ENCODE peak calls at places on chromosome 4, in seven cellular contexts. B is naive thymus-derived CD4-positive, alpha-beta T cell; H is H9; P is GM12878; M is sigmoid colon; Y is DND-41; Q is uterus. K is an unnamed sample.

GRCh38 chr4:15233626-15234025 is 194.2 kb upstream of the C1QTNF7 start:
- DNase-seq in B (peak), H (no peak), P (no peak), M (no peak), Y (peak), Q (no peak), K (no peak)

GRCh38 chr4:32349026-32349425 is 1628.9 kb downstream of the PCDH7 start:
- DNase-seq in B (no peak), H (no peak), P (no peak), M (no peak), Y (no peak), Q (no peak), K (no peak)

GRCh38 chr4:158856852-158857251 is 88.0 kb downstream of the FNIP2 start:
- DNase-seq in B (peak), H (no peak), P (no peak), M (no peak), Y (no peak), Q (no peak), K (no peak)

GRCh38 chr4:30429813-30430466 is 290.2 kb upstream of the PCDH7 start:
- DNase-seq in B (no peak), H (no peak), P (no peak), M (no peak), Y (no peak), Q (no peak), K (no peak)

GRCh38 chr4:75723117-75723801 is 1.1 kb upstream of the USO1 start:
- DNase-seq in B (no peak), H (no peak), P (no peak), M (no peak), Y (no peak), Q (no peak), K (no peak)

GRCh38 chr4:71268156-71268555 is 70.7 kb upstream of the SLC4A4 start:
- DNase-seq in B (no peak), H (no peak), P (no peak), M (no peak), Y (no peak), Q (no peak), K (no peak)

GRCh38 chr4:13367691-13368090 is 116.4 kb downstream of the RAB28 start:
- DNase-seq in B (no peak), H (no peak), P (no peak), M (no peak), Y (no peak), Q (no peak), K (no peak)

GRCh38 chr4:157014621-157015591 is 43.3 kb upstream of the PDGFC start:
- DNase-seq in B (no peak), H (peak), P (no peak), M (no peak), Y (no peak), Q (no peak), K (no peak)

GRCh38 chr4:1910643-1911042 is 39.5 kb downstream of the NSD2 start:
- DNase-seq in B (no peak), H (peak), P (no peak), M (no peak), Y (peak), Q (no peak), K (no peak)

GRCh38 chr4:107366016-107366415 is 329.9 kb upstream of the DKK2 start:
- DNase-seq in B (no peak), H (no peak), P (no peak), M (no peak), Y (no peak), Q (no peak), K (no peak)

GRCh38 chr4:138865765-138866164 is 149.8 kb upstream of the NOCT start:
- DNase-seq in B (no peak), H (no peak), P (no peak), M (no peak), Y (no peak), Q (no peak), K (no peak)

GRCh38 chr4:54281060-54281781 is 52.1 kb downstream of the PDGFRA start:
- DNase-seq in B (no peak), H (no peak), P (no peak), M (peak), Y (no peak), Q (peak), K (peak)

GRCh38 chr4:102505708-102506107 is 4.5 kb downstream of the NFKB1 start:
- DNase-seq in B (no peak), H (no peak), P (no peak), M (no peak), Y (no peak), Q (no peak), K (no peak)

GRCh38 chr4:185645403-185645802 is 110.1 kb upstream of the PDLIM3 start:
- DNase-seq in B (no peak), H (no peak), P (no peak), M (no peak), Y (no peak), Q (no peak), K (no peak)

GRCh38 chr4:71262161-71262560 is 76.7 kb upstream of the SLC4A4 start:
- DNase-seq in B (no peak), H (no peak), P (no peak), M (no peak), Y (no peak), Q (no peak), K (no peak)

GRCh38 chr4:6747690-6748068 is 31.7 kb downstream of the BLOC1S4 start:
- DNase-seq in B (no peak), H (no peak), P (no peak), M (no peak), Y (no peak), Q (no peak), K (peak)

GRCh38 chr4:99635601-99636000 is 22.0 kb downstream of the C4orf54 start:
- DNase-seq in B (no peak), H (no peak), P (no peak), M (no peak), Y (no peak), Q (no peak), K (no peak)

GRCh38 chr4:88283661-88284377 is 542 bp downstream of the PPM1K start:
- DNase-seq in B (peak), H (peak), P (no peak), M (peak), Y (peak), Q (peak), K (peak)

GRCh38 chr4:134465417-134465816 is 263.8 kb upstream of the PABPC4L start:
- DNase-seq in B (no peak), H (no peak), P (no peak), M (no peak), Y (no peak), Q (no peak), K (no peak)

GRCh38 chr4:154009191-154009590 is 220.3 kb upstream of the SFRP2 start:
- DNase-seq in B (no peak), H (no peak), P (no peak), M (no peak), Y (no peak), Q (no peak), K (no peak)

GRCh38 chr4:114694770-114695169 is 96.2 kb downstream of the UGT8 start:
- DNase-seq in B (peak), H (no peak), P (peak), M (no peak), Y (no peak), Q (no peak), K (no peak)

GRCh38 chr4:23904639-23905061 is 14.8 kb upstream of the PPARGC1A start:
- DNase-seq in B (no peak), H (no peak), P (no peak), M (no peak), Y (no peak), Q (no peak), K (no peak)

GRCh38 chr4:3287271-3287971 is 5.4 kb upstream of the RGS12 start:
- DNase-seq in B (no peak), H (no peak), P (no peak), M (no peak), Y (no peak), Q (no peak), K (no peak)

GRCh38 chr4:3323071-3323481 is 30.3 kb downstream of the RGS12 start:
- DNase-seq in B (no peak), H (no peak), P (no peak), M (no peak), Y (no peak), Q (no peak), K (no peak)

GRCh38 chr4:6391852-6392188 is 80.6 kb downstream of the PPP2R2C start:
- DNase-seq in B (no peak), H (no peak), P (no peak), M (no peak), Y (no peak), Q (no peak), K (no peak)

GRCh38 chr4:24794111-24794860 is 1.1 kb upstream of the SOD3 start:
- DNase-seq in B (no peak), H (no peak), P (no peak), M (peak), Y (no peak), Q (peak), K (peak)

GRCh38 chr4:60562353-60562752 is 637.8 kb upstream of the ADGRL3 start:
- DNase-seq in B (no peak), H (no peak), P (no peak), M (no peak), Y (no peak), Q (no peak), K (no peak)

GRCh38 chr4:85402371-85402770 is 72.6 kb upstream of the ARHGAP24 start:
- DNase-seq in B (no peak), H (no peak), P (no peak), M (no peak), Y (no peak), Q (no peak), K (no peak)

GRCh38 chr4:536351-536972 is 37.5 kb downstream of the PIGG start:
- DNase-seq in B (no peak), H (no peak), P (no peak), M (no peak), Y (no peak), Q (no peak), K (peak)

GRCh38 chr4:44448548-44449443 is at the start of gene KCTD8:
- DNase-seq in B (peak), H (peak), P (peak), M (peak), Y (peak), Q (peak), K (peak)

GRCh38 chr4:57303012-57303751 is 193.0 kb upstream of the IGFBP7 start:
- DNase-seq in B (no peak), H (no peak), P (no peak), M (no peak), Y (no peak), Q (no peak), K (no peak)

GRCh38 chr4:145936142-145937020 is 2.2 kb downstream of the ZNF827 start:
- DNase-seq in B (peak), H (peak), P (no peak), M (peak), Y (peak), Q (peak), K (peak)

GRCh38 chr4:153419029-153419428 is 47.1 kb upstream of the TMEM131L start:
- DNase-seq in B (no peak), H (no peak), P (no peak), M (no peak), Y (no peak), Q (no peak), K (no peak)

GRCh38 chr4:10590896-10591295 is 93.7 kb downstream of the CLNK start:
- DNase-seq in B (no peak), H (no peak), P (no peak), M (no peak), Y (no peak), Q (no peak), K (no peak)

GRCh38 chr4:153822316-153822715 is 33.4 kb upstream of the SFRP2 start:
- DNase-seq in B (no peak), H (no peak), P (no peak), M (no peak), Y (no peak), Q (no peak), K (no peak)

GRCh38 chr4:112898357-112899141 is 150.9 kb upstream of the ANK2 start:
- DNase-seq in B (no peak), H (no peak), P (no peak), M (no peak), Y (no peak), Q (no peak), K (no peak)

GRCh38 chr4:27062256-27062655 is 201.6 kb downstream of the STIM2 start:
- DNase-seq in B (no peak), H (no peak), P (no peak), M (no peak), Y (no peak), Q (no peak), K (no peak)

GRCh38 chr4:52661966-52662705 is 3.0 kb upstream of the USP46 start:
- DNase-seq in B (no peak), H (no peak), P (no peak), M (no peak), Y (no peak), Q (no peak), K (no peak)

GRCh38 chr4:146654976-146655761 is 16.5 kb downstream of the POU4F2 start:
- DNase-seq in B (no peak), H (peak), P (no peak), M (no peak), Y (no peak), Q (no peak), K (no peak)

GRCh38 chr4:12260453-12260852 is 831.8 kb upstream of the HS3ST1 start:
- DNase-seq in B (no peak), H (no peak), P (no peak), M (no peak), Y (no peak), Q (no peak), K (no peak)

GRCh38 chr4:73221734-73222133 is 36.9 kb downstream of the ANKRD17 start:
- DNase-seq in B (no peak), H (no peak), P (no peak), M (no peak), Y (no peak), Q (no peak), K (no peak)

GRCh38 chr4:73223258-73223651 is 35.3 kb downstream of the ANKRD17 start:
- DNase-seq in B (no peak), H (no peak), P (no peak), M (no peak), Y (no peak), Q (no peak), K (no peak)

GRCh38 chr4:73222466-73223257 is 35.9 kb downstream of the ANKRD17 start:
- DNase-seq in B (peak), H (no peak), P (peak), M (peak), Y (peak), Q (peak), K (no peak)

GRCh38 chr4:73220815-73221214 is 37.8 kb downstream of the ANKRD17 start:
- DNase-seq in B (no peak), H (no peak), P (no peak), M (no peak), Y (no peak), Q (no peak), K (no peak)

GRCh38 chr4:73224886-73225285 is 33.7 kb downstream of the ANKRD17 start:
- DNase-seq in B (no peak), H (no peak), P (no peak), M (no peak), Y (no peak), Q (no peak), K (no peak)
- H3K27ac ChIP-seq in B (no peak), H (peak), P (peak), M (peak), Y (no peak), Q (no peak), K (no peak)

GRCh38 chr4:64251779-64252178 is 157.5 kb downstream of the TECRL start:
- DNase-seq in B (no peak), H (no peak), P (no peak), M (no peak), Y (no peak), Q (no peak), K (no peak)
- H3K27ac ChIP-seq in B (no peak), H (no peak), P (no peak), M (no peak), Y (no peak), Q (no peak), K (no peak)

GRCh38 chr4:184386271-184386781 is 88.0 kb downstream of the IRF2 start:
- DNase-seq in B (no peak), H (peak), P (no peak), M (no peak), Y (no peak), Q (no peak), K (no peak)
- H3K27ac ChIP-seq in B (peak), H (peak), P (no peak), M (no peak), Y (no peak), Q (peak), K (no peak)

GRCh38 chr4:101304916-101305315 is 42.4 kb downstream of the PPP3CA start:
- DNase-seq in B (no peak), H (no peak), P (no peak), M (no peak), Y (no peak), Q (no peak), K (no peak)
- H3K27ac ChIP-seq in B (no peak), H (no peak), P (no peak), M (no peak), Y (no peak), Q (no peak), K (no peak)

GRCh38 chr4:186699881-186700397 is 23.7 kb downstream of the FAT1 start:
- DNase-seq in B (no peak), H (no peak), P (no peak), M (no peak), Y (no peak), Q (no peak), K (no peak)

GRCh38 chr4:186702297-186702696 is 21.4 kb downstream of the FAT1 start:
- DNase-seq in B (no peak), H (no peak), P (no peak), M (no peak), Y (no peak), Q (no peak), K (no peak)

GRCh38 chr4:186701788-186702187 is 21.9 kb downstream of the FAT1 start:
- DNase-seq in B (no peak), H (no peak), P (no peak), M (no peak), Y (no peak), Q (no peak), K (no peak)

GRCh38 chr4:186700746-186701145 is 22.9 kb downstream of the FAT1 start:
- DNase-seq in B (no peak), H (no peak), P (no peak), M (peak), Y (no peak), Q (peak), K (peak)

GRCh38 chr4:186701273-186701672 is 22.4 kb downstream of the FAT1 start:
- DNase-seq in B (no peak), H (peak), P (no peak), M (no peak), Y (no peak), Q (no peak), K (no peak)
- H3K27ac ChIP-seq in B (no peak), H (no peak), P (no peak), M (peak), Y (no peak), Q (no peak), K (peak)